ENCODE peak calls at places on chromosomes 11 and 22, in five cellular contexts. One of them, this sample, is unnamed.

GRCh38 chr11:23976369-23976768 is 520.5 kb upstream of the LUZP2 start:
- DNase-seq in Calu3: no peak
- DNase-seq in IMR-90: peak; percentile 7
- DNase-seq in AG10803: peak; percentile 59
- DNase-seq in GF-D8: no peak
- DNase-seq in this sample: peak; percentile 35

GRCh38 chr11:72395993-72396392 is 38.3 kb downstream of the CLPB start:
- DNase-seq in GF-D8: no peak
- DNase-seq in Calu3: no peak
- DNase-seq in AG10803: no peak
- DNase-seq in IMR-90: no peak
- DNase-seq in this sample: no peak

GRCh38 chr22:46602025-46602424 is 18.2 kb upstream of the GRAMD4 start:
- DNase-seq in AG10803: no peak
- DNase-seq in GF-D8: peak; percentile 89
- DNase-seq in IMR-90: no peak
- DNase-seq in Calu3: no peak
- DNase-seq in this sample: no peak

GRCh38 chr11:114796954-114797721 is 118.8 kb downstream of the NXPE2 start:
- DNase-seq in GF-D8: no peak
- DNase-seq in AG10803: no peak
- DNase-seq in IMR-90: no peak
- DNase-seq in Calu3: no peak
- DNase-seq in this sample: no peak

GRCh38 chr11:3046190-3046589 is 11.0 kb downstream of the CARS1 start:
- DNase-seq in IMR-90: no peak
- DNase-seq in AG10803: no peak
- DNase-seq in Calu3: no peak
- DNase-seq in GF-D8: no peak
- DNase-seq in this sample: no peak

GRCh38 chr11:85930879-85931366 is 75.7 kb downstream of the CCDC83 start:
- DNase-seq in Calu3: no peak
- DNase-seq in IMR-90: no peak
- DNase-seq in AG10803: no peak
- DNase-seq in GF-D8: no peak
- DNase-seq in this sample: no peak

GRCh38 chr11:88831303-88831890 is 234.4 kb downstream of the GRM5 start:
- DNase-seq in IMR-90: no peak
- DNase-seq in AG10803: no peak
- DNase-seq in Calu3: no peak
- DNase-seq in GF-D8: no peak
- DNase-seq in this sample: no peak

GRCh38 chr11:70732493-70733206 is 334.3 kb downstream of the CTTN start:
- DNase-seq in IMR-90: no peak
- DNase-seq in AG10803: no peak
- DNase-seq in Calu3: no peak
- DNase-seq in GF-D8: no peak
- DNase-seq in this sample: no peak

GRCh38 chr22:17974703-17975372 is 49.5 kb downstream of the MICAL3 start:
- DNase-seq in GF-D8: peak; percentile 80
- DNase-seq in IMR-90: no peak
- DNase-seq in AG10803: no peak
- DNase-seq in Calu3: no peak
- DNase-seq in this sample: no peak

GRCh38 chr22:19783531-19784395 is 23.2 kb downstream of the TBX1 start:
- DNase-seq in Calu3: no peak
- DNase-seq in IMR-90: no peak
- DNase-seq in AG10803: no peak
- DNase-seq in GF-D8: no peak
- DNase-seq in this sample: no peak

GRCh38 chr11:110093407-110094297 is 460 bp downstream of the ZC3H12C start:
- DNase-seq in GF-D8: no peak
- DNase-seq in IMR-90: peak; percentile 51
- DNase-seq in Calu3: peak; percentile 34
- DNase-seq in AG10803: peak; percentile 68
- DNase-seq in this sample: peak; percentile 68

GRCh38 chr11:115201121-115201792 is 303.0 kb downstream of the CADM1 start:
- DNase-seq in IMR-90: peak; percentile 89
- DNase-seq in GF-D8: no peak
- DNase-seq in AG10803: peak; percentile 98
- DNase-seq in Calu3: no peak
- DNase-seq in this sample: peak; percentile 71

This sample was measured in iris pigment epithelial cell.